ENCODE peak calls at places on chromosome 22, in ten cellular contexts. V is spleen, X is HCT116, O is sigmoid colon, G is suprapubic skin, Z is transverse colon, A is H1, D is stomach, T is upper lobe of left lung, N is breast epithelium. W is an unnamed sample.

GRCh38 chr22:33921576-33922181 is 1.4 kb upstream of the LARGE1 start:
- DNase-seq in V (peak; percentile 83), X (no peak), O (peak; percentile 86), G (peak; percentile 82), Z (peak; percentile 59), A (peak; percentile 92), D (peak; percentile 64), T (peak; percentile 88), N (peak; percentile 59), W (no peak)

GRCh38 chr22:35299717-35300497 is at the start of gene TOM1:
- DNase-seq in V (peak; percentile 99), X (peak; percentile 98), O (peak; percentile 98), G (peak; percentile 99), Z (peak; percentile 98), A (peak; percentile 99), D (peak; percentile 98), T (peak; percentile 100), N (peak; percentile 97), W (peak; percentile 99)

GRCh38 chr22:26463688-26464087 is 19.9 kb downstream of the HPS4 start:
- DNase-seq in V (no peak), X (no peak), O (no peak), G (no peak), Z (no peak), A (no peak), D (no peak), T (no peak), N (no peak), W (no peak)

GRCh38 chr22:30208631-30209603 is 37.6 kb downstream of the LIF start:
- DNase-seq in V (no peak), X (no peak), O (peak; percentile 89), G (peak; percentile 78), Z (peak; percentile 38), A (no peak), D (peak; percentile 75), T (peak; percentile 84), N (peak; percentile 49), W (peak; percentile 94)

GRCh38 chr22:42915980-42916765 is 59.1 kb upstream of the ARFGAP3 start:
- DNase-seq in V (no peak), X (no peak), O (no peak), G (no peak), Z (no peak), A (peak; percentile 70), D (peak; percentile 59), T (no peak), N (no peak), W (no peak)

GRCh38 chr22:24404561-24405275 is 22.7 kb upstream of the ADORA2A start:
- DNase-seq in V (no peak), X (no peak), O (no peak), G (no peak), Z (no peak), A (no peak), D (no peak), T (no peak), N (no peak), W (no peak)

GRCh38 chr22:36387664-36387913 is 178 bp downstream of the MYH9 start:
- DNase-seq in V (no peak), X (no peak), O (no peak), G (no peak), Z (no peak), A (no peak), D (no peak), T (no peak), N (no peak), W (no peak)

GRCh38 chr22:43038325-43038724 is 23.4 kb upstream of the PACSIN2 start:
- DNase-seq in V (no peak), X (no peak), O (no peak), G (no peak), Z (no peak), A (no peak), D (no peak), T (no peak), N (no peak), W (no peak)

DNA sequence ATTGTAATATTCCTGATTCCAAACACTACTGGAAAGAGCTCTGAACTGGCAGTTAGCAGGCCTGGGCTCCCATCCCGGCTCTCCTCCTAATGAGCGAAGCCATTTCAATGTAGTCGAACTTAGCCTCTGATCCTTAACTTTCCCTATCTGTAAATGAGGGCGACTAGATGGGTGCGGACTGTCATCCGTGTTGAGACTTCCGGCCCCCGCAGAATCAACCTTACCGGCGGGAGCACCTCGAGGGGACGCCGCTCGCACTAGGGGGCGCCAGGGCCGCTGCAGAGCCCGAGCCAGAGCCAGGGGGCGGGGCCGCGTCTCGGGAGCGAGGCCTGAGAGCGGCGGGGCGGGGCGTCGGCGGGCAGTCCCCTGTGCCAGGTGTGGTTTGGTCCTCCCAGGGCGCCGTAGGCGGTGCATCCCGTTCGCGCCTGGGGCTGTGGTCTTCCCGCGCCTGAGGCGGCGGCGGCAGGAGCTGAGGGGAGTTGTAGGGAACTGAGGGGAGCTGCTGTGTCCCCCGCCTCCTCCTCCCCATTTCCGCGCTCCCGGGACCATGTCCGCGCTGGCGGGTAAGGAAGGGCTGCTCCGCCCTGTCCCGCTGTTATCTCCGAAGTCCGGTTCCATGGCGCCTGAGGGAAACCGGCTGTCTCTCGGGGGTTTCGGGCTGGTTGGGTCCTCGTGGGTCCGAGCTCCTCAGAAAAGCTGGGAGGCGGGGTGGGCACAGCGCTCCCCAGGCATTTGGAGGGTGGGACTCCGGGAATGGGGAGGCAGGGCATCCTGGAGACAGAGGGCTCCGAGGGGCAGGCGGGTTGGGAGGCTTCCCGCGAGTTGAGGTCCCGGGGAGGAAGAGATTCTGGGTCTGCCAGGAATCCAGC is at the start of gene LIMK2:
- DNase-seq in V (peak; percentile 100), X (peak; percentile 76), O (peak; percentile 96), G (peak; percentile 96), Z (peak; percentile 99), A (peak; percentile 98), D (peak; percentile 98), T (peak; percentile 99), N (peak; percentile 91), W (no peak)
- TF ChIP-seq POLR2A in V (peak; percentile 61), X (no peak), O (peak; percentile 83), G (no peak), Z (peak; percentile 89), A (peak; percentile 92), D (peak; percentile 46), T (peak; percentile 82), N (peak; percentile 36), W (no peak)

GRCh38 chr22:46518038-46518437 is 19.4 kb downstream of the CELSR1 start:
- DNase-seq in V (no peak), X (no peak), O (no peak), G (no peak), Z (no peak), A (no peak), D (no peak), T (no peak), N (no peak), W (no peak)

GRCh38 chr22:46517255-46517761 is 20.1 kb downstream of the CELSR1 start:
- DNase-seq in V (no peak), X (no peak), O (no peak), G (no peak), Z (no peak), A (no peak), D (no peak), T (no peak), N (no peak), W (peak; percentile 84)

GRCh38 chr22:46519377-46519776 is 18.0 kb downstream of the CELSR1 start:
- DNase-seq in V (no peak), X (no peak), O (no peak), G (no peak), Z (no peak), A (no peak), D (no peak), T (no peak), N (no peak), W (no peak)

GRCh38 chr22:46516638-46517037 is 20.8 kb downstream of the CELSR1 start:
- DNase-seq in V (no peak), X (no peak), O (no peak), G (no peak), Z (no peak), A (no peak), D (no peak), T (no peak), N (no peak), W (no peak)

GRCh38 chr22:46518542-46519325 is 18.7 kb downstream of the CELSR1 start:
- DNase-seq in V (no peak), X (no peak), O (no peak), G (no peak), Z (no peak), A (no peak), D (no peak), T (no peak), N (no peak), W (no peak)
- TF ChIP-seq POLR2AphosphoS5 in V (no peak), X (no peak), O (no peak), G (no peak), Z (no peak), A (no peak), D (no peak), T (no peak), N (no peak), W (no peak)

DNA sequence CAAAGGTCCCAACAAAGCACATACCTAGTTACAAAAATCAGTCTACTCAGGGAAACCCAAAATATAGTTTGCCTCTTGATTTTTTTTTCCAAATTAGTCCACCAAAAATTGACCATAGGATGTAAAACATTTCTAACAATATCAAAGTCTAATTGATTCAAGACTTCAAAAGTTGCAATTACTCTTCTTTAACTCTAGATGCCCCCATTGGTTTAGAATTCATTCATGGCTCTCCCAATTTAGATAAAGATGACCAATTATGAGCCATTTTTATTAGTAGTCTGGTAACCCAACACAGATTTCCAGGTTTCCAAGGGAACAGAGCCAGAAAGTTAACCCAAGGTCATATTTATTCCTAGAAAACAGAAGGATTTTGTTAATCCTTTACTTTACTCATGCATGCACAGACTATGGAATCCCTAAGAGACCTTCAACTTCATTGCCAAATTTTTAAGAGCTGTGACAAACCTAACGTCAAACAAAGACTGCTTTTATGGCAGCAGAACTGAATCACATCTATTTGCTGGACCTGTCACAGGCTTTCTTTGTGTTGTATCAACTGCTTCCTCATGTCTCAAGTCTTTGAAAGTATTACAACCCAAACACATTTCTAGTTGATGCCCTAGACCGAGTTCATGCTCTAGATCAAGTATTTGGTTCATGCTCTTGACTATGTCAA is 55.3 kb downstream of the C22orf42 start:
- DNase-seq in V (no peak), X (peak; percentile 15), O (no peak), G (no peak), Z (no peak), A (no peak), D (no peak), T (no peak), N (no peak), W (no peak)
- H3K27ac ChIP-seq in V (no peak overlapping the region), X (no peak overlapping the region), O (no peak overlapping the region), G (no peak overlapping the region), Z (no peak overlapping the region), A (no peak overlapping the region), D (no peak overlapping the region), T (no peak overlapping the region), N (peak overlapping the region; percentile 35), W (no peak overlapping the region)

DNA sequence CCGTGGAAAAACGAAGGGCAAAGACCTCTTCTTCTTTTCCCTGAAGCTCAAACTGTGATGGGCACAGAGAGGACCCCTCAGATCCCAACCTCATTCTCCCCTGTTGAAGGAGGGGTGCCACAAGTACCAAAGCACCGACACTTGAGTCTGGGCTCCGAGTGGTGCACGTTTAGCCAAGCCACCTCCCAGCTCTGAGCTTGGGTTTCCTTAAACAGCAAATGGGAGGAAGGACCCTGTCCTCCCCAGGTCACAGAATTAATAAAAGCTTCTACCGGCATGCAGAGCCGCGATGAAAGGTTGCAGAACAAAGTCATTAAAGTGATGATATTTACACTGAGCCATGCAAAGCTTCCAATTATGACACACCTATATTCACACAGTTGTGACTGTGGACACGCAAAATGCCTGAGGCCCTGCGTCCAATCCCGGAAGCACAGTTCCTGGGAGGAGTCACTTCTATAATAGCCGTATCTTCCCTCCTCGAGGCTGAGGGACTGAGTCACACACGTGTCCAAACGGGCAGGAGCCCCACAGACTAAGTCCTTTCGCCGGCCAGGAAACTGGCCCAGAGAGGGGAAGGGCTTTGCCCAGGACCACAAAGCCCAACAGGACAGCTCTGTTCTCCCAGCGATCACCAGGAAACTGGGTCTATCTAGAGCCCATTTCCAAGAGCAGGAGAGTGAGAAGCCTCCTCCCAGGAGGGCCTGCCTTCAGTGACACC is 922 bp upstream of the CSNK1E start:
- DNase-seq in V (no peak), X (peak; percentile 81), O (peak; percentile 92), G (no peak), Z (peak; percentile 85), A (no peak), D (peak; percentile 71), T (no peak), N (peak; percentile 86), W (no peak)
- TF ChIP-seq POLR2A in V (no peak), X (peak; percentile 63), O (peak; percentile 4), G (no peak), Z (peak; percentile 70), A (no peak), D (no peak), T (no peak), N (no peak), W (no peak)

W was measured in vagina.